ENCODE peak calls at places on chromosome 10, in seven cellular contexts. One of them, this sample, is unnamed.

GRCh38 chr10:34046651-34047050 is 712.2 kb upstream of the NRP1 start:
- DNase-seq in transverse colon: no peak
- DNase-seq in GM12865: no peak
- DNase-seq in GM13977: no peak
- DNase-seq in CD4-positive, alpha-beta T cell: no peak
- DNase-seq in stimulated activated CD4-positive, alpha-beta T cell treated with anti-CD3 and anti-CD28 coated beads, Interleukin-4, amount 100 ng/mL, for 1 hour: no peak
- DNase-seq in ELF-1: no peak
- DNase-seq in this sample: no peak

GRCh38 chr10:30187010-30187409 is 127.6 kb upstream of the JCAD start:
- DNase-seq in GM13977: no peak
- DNase-seq in CD4-positive, alpha-beta T cell: no peak
- DNase-seq in transverse colon: no peak
- DNase-seq in ELF-1: no peak
- DNase-seq in GM12865: no peak
- DNase-seq in stimulated activated CD4-positive, alpha-beta T cell treated with anti-CD3 and anti-CD28 coated beads, Interleukin-4, amount 100 ng/mL, for 1 hour: no peak
- DNase-seq in this sample: no peak

GRCh38 chr10:102133373-102134195 is 744 bp downstream of the PPRC1 start:
- DNase-seq in GM12865: peak
- DNase-seq in CD4-positive, alpha-beta T cell: peak
- DNase-seq in transverse colon: peak
- DNase-seq in ELF-1: peak
- DNase-seq in stimulated activated CD4-positive, alpha-beta T cell treated with anti-CD3 and anti-CD28 coated beads, Interleukin-4, amount 100 ng/mL, for 1 hour: peak
- DNase-seq in GM13977: peak
- DNase-seq in this sample: peak

GRCh38 chr10:89773081-89773480 is 71.7 kb downstream of the KIF20B start:
- DNase-seq in GM13977: no peak
- DNase-seq in stimulated activated CD4-positive, alpha-beta T cell treated with anti-CD3 and anti-CD28 coated beads, Interleukin-4, amount 100 ng/mL, for 1 hour: no peak
- DNase-seq in CD4-positive, alpha-beta T cell: no peak
- DNase-seq in ELF-1: no peak
- DNase-seq in GM12865: no peak
- DNase-seq in transverse colon: no peak
- DNase-seq in this sample: no peak

GRCh38 chr10:49550563-49550962 is 11.6 kb upstream of the ERCC6 start:
- DNase-seq in transverse colon: no peak
- DNase-seq in GM12865: no peak
- DNase-seq in ELF-1: peak
- DNase-seq in CD4-positive, alpha-beta T cell: no peak
- DNase-seq in stimulated activated CD4-positive, alpha-beta T cell treated with anti-CD3 and anti-CD28 coated beads, Interleukin-4, amount 100 ng/mL, for 1 hour: no peak
- DNase-seq in GM13977: no peak
- DNase-seq in this sample: peak

GRCh38 chr10:119973261-119973660 is 80.7 kb downstream of the SEC23IP start:
- DNase-seq in CD4-positive, alpha-beta T cell: no peak
- DNase-seq in stimulated activated CD4-positive, alpha-beta T cell treated with anti-CD3 and anti-CD28 coated beads, Interleukin-4, amount 100 ng/mL, for 1 hour: no peak
- DNase-seq in transverse colon: no peak
- DNase-seq in GM13977: no peak
- DNase-seq in ELF-1: peak
- DNase-seq in GM12865: peak
- DNase-seq in this sample: peak

GRCh38 chr10:5078781-5079180 is 15.4 kb upstream of the AKR1C3 start:
- DNase-seq in GM12865: no peak
- DNase-seq in GM13977: no peak
- DNase-seq in CD4-positive, alpha-beta T cell: no peak
- DNase-seq in ELF-1: no peak
- DNase-seq in stimulated activated CD4-positive, alpha-beta T cell treated with anti-CD3 and anti-CD28 coated beads, Interleukin-4, amount 100 ng/mL, for 1 hour: no peak
- DNase-seq in transverse colon: no peak
- DNase-seq in this sample: peak

GRCh38 chr10:132476146-132477065 is 61.2 kb upstream of the INPP5A start:
- DNase-seq in ELF-1: no peak
- DNase-seq in stimulated activated CD4-positive, alpha-beta T cell treated with anti-CD3 and anti-CD28 coated beads, Interleukin-4, amount 100 ng/mL, for 1 hour: no peak
- DNase-seq in transverse colon: no peak
- DNase-seq in CD4-positive, alpha-beta T cell: no peak
- DNase-seq in GM13977: no peak
- DNase-seq in GM12865: no peak
- DNase-seq in this sample: no peak

GRCh38 chr10:84191106-84191505 is 3.2 kb upstream of the CDHR1 start:
- DNase-seq in CD4-positive, alpha-beta T cell: no peak
- DNase-seq in ELF-1: no peak
- DNase-seq in transverse colon: peak
- DNase-seq in stimulated activated CD4-positive, alpha-beta T cell treated with anti-CD3 and anti-CD28 coated beads, Interleukin-4, amount 100 ng/mL, for 1 hour: no peak
- DNase-seq in GM13977: no peak
- DNase-seq in GM12865: no peak
- DNase-seq in this sample: no peak

GRCh38 chr10:63633677-63634487 is 112.7 kb downstream of the REEP3 start:
- DNase-seq in GM13977: no peak
- DNase-seq in GM12865: no peak
- DNase-seq in stimulated activated CD4-positive, alpha-beta T cell treated with anti-CD3 and anti-CD28 coated beads, Interleukin-4, amount 100 ng/mL, for 1 hour: no peak
- DNase-seq in CD4-positive, alpha-beta T cell: no peak
- DNase-seq in ELF-1: peak
- DNase-seq in transverse colon: no peak
- DNase-seq in this sample: peak

GRCh38 chr10:92822060-92822634 is 26.2 kb upstream of the EXOC6 start:
- DNase-seq in CD4-positive, alpha-beta T cell: no peak
- DNase-seq in ELF-1: no peak
- DNase-seq in stimulated activated CD4-positive, alpha-beta T cell treated with anti-CD3 and anti-CD28 coated beads, Interleukin-4, amount 100 ng/mL, for 1 hour: no peak
- DNase-seq in GM12865: peak
- DNase-seq in transverse colon: no peak
- DNase-seq in GM13977: peak
- DNase-seq in this sample: peak

GRCh38 chr10:112552593-112553110 is 105.6 kb downstream of the VTI1A start:
- DNase-seq in transverse colon: no peak
- DNase-seq in GM13977: no peak
- DNase-seq in GM12865: no peak
- DNase-seq in stimulated activated CD4-positive, alpha-beta T cell treated with anti-CD3 and anti-CD28 coated beads, Interleukin-4, amount 100 ng/mL, for 1 hour: no peak
- DNase-seq in CD4-positive, alpha-beta T cell: no peak
- DNase-seq in ELF-1: no peak
- DNase-seq in this sample: no peak

GRCh38 chr10:119754085-119754484 is 28.2 kb downstream of the INPP5F start:
- DNase-seq in GM13977: no peak
- DNase-seq in transverse colon: no peak
- DNase-seq in ELF-1: no peak
- DNase-seq in stimulated activated CD4-positive, alpha-beta T cell treated with anti-CD3 and anti-CD28 coated beads, Interleukin-4, amount 100 ng/mL, for 1 hour: no peak
- DNase-seq in GM12865: no peak
- DNase-seq in CD4-positive, alpha-beta T cell: no peak
- DNase-seq in this sample: no peak

GRCh38 chr10:21961847-21962246 is 41.7 kb downstream of the DNAJC1 start:
- DNase-seq in GM12865: no peak
- DNase-seq in transverse colon: no peak
- DNase-seq in CD4-positive, alpha-beta T cell: no peak
- DNase-seq in ELF-1: no peak
- DNase-seq in stimulated activated CD4-positive, alpha-beta T cell treated with anti-CD3 and anti-CD28 coated beads, Interleukin-4, amount 100 ng/mL, for 1 hour: no peak
- DNase-seq in GM13977: no peak
- DNase-seq in this sample: no peak

GRCh38 chr10:101293007-101293723 is 60.8 kb upstream of the BTRC start:
- DNase-seq in ELF-1: peak
- DNase-seq in CD4-positive, alpha-beta T cell: no peak
- DNase-seq in stimulated activated CD4-positive, alpha-beta T cell treated with anti-CD3 and anti-CD28 coated beads, Interleukin-4, amount 100 ng/mL, for 1 hour: no peak
- DNase-seq in GM13977: no peak
- DNase-seq in transverse colon: no peak
- DNase-seq in GM12865: no peak
- DNase-seq in this sample: no peak

GRCh38 chr10:107966817-107967216 is 802.3 kb upstream of the SORCS1 start:
- DNase-seq in ELF-1: no peak
- DNase-seq in transverse colon: no peak
- DNase-seq in stimulated activated CD4-positive, alpha-beta T cell treated with anti-CD3 and anti-CD28 coated beads, Interleukin-4, amount 100 ng/mL, for 1 hour: no peak
- DNase-seq in GM12865: no peak
- DNase-seq in CD4-positive, alpha-beta T cell: no peak
- DNase-seq in GM13977: no peak
- DNase-seq in this sample: no peak

GRCh38 chr10:10986606-10987005 is 31.1 kb upstream of the CELF2 start:
- DNase-seq in transverse colon: no peak
- DNase-seq in GM12865: no peak
- DNase-seq in GM13977: no peak
- DNase-seq in ELF-1: no peak
- DNase-seq in stimulated activated CD4-positive, alpha-beta T cell treated with anti-CD3 and anti-CD28 coated beads, Interleukin-4, amount 100 ng/mL, for 1 hour: no peak
- DNase-seq in CD4-positive, alpha-beta T cell: no peak
- DNase-seq in this sample: no peak

GRCh38 chr10:102555781-102556328 is 52.1 kb downstream of the SUFU start:
- DNase-seq in CD4-positive, alpha-beta T cell: no peak
- DNase-seq in ELF-1: peak
- DNase-seq in GM13977: no peak
- DNase-seq in transverse colon: no peak
- DNase-seq in stimulated activated CD4-positive, alpha-beta T cell treated with anti-CD3 and anti-CD28 coated beads, Interleukin-4, amount 100 ng/mL, for 1 hour: no peak
- DNase-seq in GM12865: no peak
- DNase-seq in this sample: peak

GRCh38 chr10:95275726-95276366 is 15.0 kb downstream of the PDLIM1 start:
- DNase-seq in CD4-positive, alpha-beta T cell: no peak
- DNase-seq in stimulated activated CD4-positive, alpha-beta T cell treated with anti-CD3 and anti-CD28 coated beads, Interleukin-4, amount 100 ng/mL, for 1 hour: no peak
- DNase-seq in ELF-1: no peak
- DNase-seq in transverse colon: no peak
- DNase-seq in GM13977: no peak
- DNase-seq in GM12865: no peak
- DNase-seq in this sample: no peak

GRCh38 chr10:50291261-50291850 is 40.0 kb upstream of the ASAH2 start:
- DNase-seq in GM13977: peak
- DNase-seq in GM12865: peak
- DNase-seq in CD4-positive, alpha-beta T cell: no peak
- DNase-seq in ELF-1: no peak
- DNase-seq in stimulated activated CD4-positive, alpha-beta T cell treated with anti-CD3 and anti-CD28 coated beads, Interleukin-4, amount 100 ng/mL, for 1 hour: no peak
- DNase-seq in transverse colon: no peak
- DNase-seq in this sample: no peak

GRCh38 chr10:71963351-71963755 is 842 bp upstream of the CHST3 start:
- DNase-seq in GM13977: no peak
- DNase-seq in GM12865: no peak
- DNase-seq in stimulated activated CD4-positive, alpha-beta T cell treated with anti-CD3 and anti-CD28 coated beads, Interleukin-4, amount 100 ng/mL, for 1 hour: no peak
- DNase-seq in ELF-1: no peak
- DNase-seq in transverse colon: no peak
- DNase-seq in CD4-positive, alpha-beta T cell: no peak
- DNase-seq in this sample: no peak

GRCh38 chr10:8047452-8048280 is 6.8 kb upstream of the GATA3 start:
- DNase-seq in ELF-1: peak
- DNase-seq in CD4-positive, alpha-beta T cell: no peak
- DNase-seq in transverse colon: no peak
- DNase-seq in GM12865: no peak
- DNase-seq in GM13977: no peak
- DNase-seq in stimulated activated CD4-positive, alpha-beta T cell treated with anti-CD3 and anti-CD28 coated beads, Interleukin-4, amount 100 ng/mL, for 1 hour: no peak
- DNase-seq in this sample: no peak

GRCh38 chr10:79266543-79267312 is 80.5 kb upstream of the PPIF start:
- DNase-seq in transverse colon: peak
- DNase-seq in CD4-positive, alpha-beta T cell: no peak
- DNase-seq in ELF-1: no peak
- DNase-seq in GM13977: peak
- DNase-seq in stimulated activated CD4-positive, alpha-beta T cell treated with anti-CD3 and anti-CD28 coated beads, Interleukin-4, amount 100 ng/mL, for 1 hour: no peak
- DNase-seq in GM12865: peak
- DNase-seq in this sample: peak

GRCh38 chr10:5888843-5889623 is 660 bp downstream of the ANKRD16 start:
- DNase-seq in CD4-positive, alpha-beta T cell: peak
- DNase-seq in transverse colon: peak
- DNase-seq in GM12865: peak
- DNase-seq in stimulated activated CD4-positive, alpha-beta T cell treated with anti-CD3 and anti-CD28 coated beads, Interleukin-4, amount 100 ng/mL, for 1 hour: peak
- DNase-seq in ELF-1: peak
- DNase-seq in GM13977: peak
- DNase-seq in this sample: peak

GRCh38 chr10:132542086-132542775 is 4.6 kb downstream of the INPP5A start:
- DNase-seq in stimulated activated CD4-positive, alpha-beta T cell treated with anti-CD3 and anti-CD28 coated beads, Interleukin-4, amount 100 ng/mL, for 1 hour: no peak
- DNase-seq in transverse colon: no peak
- DNase-seq in CD4-positive, alpha-beta T cell: no peak
- DNase-seq in ELF-1: no peak
- DNase-seq in GM12865: no peak
- DNase-seq in GM13977: no peak
- DNase-seq in this sample: no peak

GRCh38 chr10:80739963-80740715 is 202.4 kb downstream of the SH2D4B start:
- DNase-seq in GM12865: no peak
- DNase-seq in stimulated activated CD4-positive, alpha-beta T cell treated with anti-CD3 and anti-CD28 coated beads, Interleukin-4, amount 100 ng/mL, for 1 hour: no peak
- DNase-seq in transverse colon: no peak
- DNase-seq in ELF-1: peak
- DNase-seq in CD4-positive, alpha-beta T cell: no peak
- DNase-seq in GM13977: no peak
- DNase-seq in this sample: no peak

GRCh38 chr10:13346280-13346819 is 1.7 kb downstream of the SEPHS1 start:
- DNase-seq in CD4-positive, alpha-beta T cell: no peak
- DNase-seq in ELF-1: peak
- DNase-seq in stimulated activated CD4-positive, alpha-beta T cell treated with anti-CD3 and anti-CD28 coated beads, Interleukin-4, amount 100 ng/mL, for 1 hour: no peak
- DNase-seq in transverse colon: peak
- DNase-seq in GM13977: no peak
- DNase-seq in GM12865: no peak
- DNase-seq in this sample: peak

GRCh38 chr10:26334232-26334931 is 103.8 kb upstream of the APBB1IP start:
- DNase-seq in stimulated activated CD4-positive, alpha-beta T cell treated with anti-CD3 and anti-CD28 coated beads, Interleukin-4, amount 100 ng/mL, for 1 hour: no peak
- DNase-seq in GM12865: no peak
- DNase-seq in transverse colon: no peak
- DNase-seq in ELF-1: no peak
- DNase-seq in GM13977: no peak
- DNase-seq in CD4-positive, alpha-beta T cell: no peak
- DNase-seq in this sample: no peak